ENCODE peak calls at places on chromosomes 3 and 15, in nine cellular contexts. One of them, this sample, is unnamed.

GRCh38 chr3:5758699-5759098 is 571.2 kb downstream of the EDEM1 start:
- DNase-seq in small intestine: no peak
- DNase-seq in coronary artery: no peak
- DNase-seq in fibroblast of the aortic adventitia: no peak
- DNase-seq in neuronal stem cell: no peak
- DNase-seq in cardiac muscle cell: no peak
- DNase-seq in transverse colon: no peak
- DNase-seq in spleen: no peak
- DNase-seq in astrocyte of the spinal cord: no peak
- DNase-seq in this sample: no peak

GRCh38 chr3:134029256-134029733 is 430 bp downstream of the SLCO2A1 start:
- DNase-seq in small intestine: peak; percentile 47
- DNase-seq in coronary artery: no peak
- DNase-seq in fibroblast of the aortic adventitia: peak; percentile 20
- DNase-seq in neuronal stem cell: no peak
- DNase-seq in cardiac muscle cell: peak; percentile 39
- DNase-seq in transverse colon: no peak
- DNase-seq in spleen: no peak
- DNase-seq in astrocyte of the spinal cord: peak; percentile 38
- DNase-seq in this sample: peak; percentile 36

GRCh38 chr3:36647423-36647853 is 116.9 kb downstream of the DCLK3 start:
- DNase-seq in small intestine: no peak
- DNase-seq in coronary artery: no peak
- DNase-seq in fibroblast of the aortic adventitia: peak; percentile 47
- DNase-seq in neuronal stem cell: no peak
- DNase-seq in cardiac muscle cell: peak; percentile 18
- DNase-seq in transverse colon: no peak
- DNase-seq in spleen: no peak
- DNase-seq in astrocyte of the spinal cord: peak; percentile 39
- DNase-seq in this sample: peak; percentile 32

GRCh38 chr3:72384602-72385001 is 463.6 kb downstream of the SHQ1 start:
- DNase-seq in small intestine: no peak
- DNase-seq in coronary artery: no peak
- DNase-seq in fibroblast of the aortic adventitia: no peak
- DNase-seq in neuronal stem cell: no peak
- DNase-seq in cardiac muscle cell: no peak
- DNase-seq in transverse colon: no peak
- DNase-seq in spleen: no peak
- DNase-seq in astrocyte of the spinal cord: no peak
- DNase-seq in this sample: peak; percentile 23

GRCh38 chr3:120471643-120472042 is 20.9 kb upstream of the FSTL1 start:
- DNase-seq in small intestine: no peak
- DNase-seq in coronary artery: peak; percentile 12
- DNase-seq in fibroblast of the aortic adventitia: peak; percentile 67
- DNase-seq in neuronal stem cell: no peak
- DNase-seq in cardiac muscle cell: peak; percentile 62
- DNase-seq in transverse colon: no peak
- DNase-seq in spleen: no peak
- DNase-seq in astrocyte of the spinal cord: peak; percentile 70
- DNase-seq in this sample: peak; percentile 30

GRCh38 chr3:16127257-16127656 is 47.2 kb upstream of the GALNT15 start:
- DNase-seq in small intestine: no peak
- DNase-seq in coronary artery: no peak
- DNase-seq in fibroblast of the aortic adventitia: no peak
- DNase-seq in neuronal stem cell: no peak
- DNase-seq in cardiac muscle cell: no peak
- DNase-seq in transverse colon: no peak
- DNase-seq in spleen: no peak
- DNase-seq in astrocyte of the spinal cord: no peak
- DNase-seq in this sample: no peak

GRCh38 chr3:197333901-197334639 is 35.7 kb upstream of the DLG1 start:
- DNase-seq in small intestine: no peak
- DNase-seq in coronary artery: no peak
- DNase-seq in fibroblast of the aortic adventitia: no peak
- DNase-seq in neuronal stem cell: no peak
- DNase-seq in cardiac muscle cell: no peak
- DNase-seq in transverse colon: no peak
- DNase-seq in spleen: no peak
- DNase-seq in astrocyte of the spinal cord: no peak
- DNase-seq in this sample: no peak

GRCh38 chr3:183306798-183307671 is 54.0 kb downstream of the B3GNT5 start:
- DNase-seq in small intestine: peak; percentile 99
- DNase-seq in coronary artery: no peak
- DNase-seq in fibroblast of the aortic adventitia: peak; percentile 59
- DNase-seq in neuronal stem cell: no peak
- DNase-seq in cardiac muscle cell: peak; percentile 70
- DNase-seq in transverse colon: peak; percentile 91
- DNase-seq in spleen: peak; percentile 89
- DNase-seq in astrocyte of the spinal cord: peak; percentile 85
- DNase-seq in this sample: peak; percentile 82

GRCh38 chr3:36729204-36730056 is 34.9 kb downstream of the DCLK3 start:
- DNase-seq in small intestine: peak; percentile 68
- DNase-seq in coronary artery: no peak
- DNase-seq in fibroblast of the aortic adventitia: peak; percentile 83
- DNase-seq in neuronal stem cell: peak; percentile 53
- DNase-seq in cardiac muscle cell: peak; percentile 73
- DNase-seq in transverse colon: no peak
- DNase-seq in spleen: no peak
- DNase-seq in astrocyte of the spinal cord: peak; percentile 66
- DNase-seq in this sample: peak; percentile 75

GRCh38 chr3:57230006-57230405 is 2.5 kb downstream of the APPL1 start:
- DNase-seq in small intestine: no peak
- DNase-seq in coronary artery: no peak
- DNase-seq in fibroblast of the aortic adventitia: no peak
- DNase-seq in neuronal stem cell: no peak
- DNase-seq in cardiac muscle cell: no peak
- DNase-seq in transverse colon: no peak
- DNase-seq in spleen: no peak
- DNase-seq in astrocyte of the spinal cord: no peak
- DNase-seq in this sample: no peak

GRCh38 chr3:10437272-10437994 is 68.0 kb downstream of the ATP2B2 start:
- DNase-seq in small intestine: peak; percentile 2
- DNase-seq in coronary artery: no peak
- DNase-seq in fibroblast of the aortic adventitia: peak; percentile 13
- DNase-seq in neuronal stem cell: no peak
- DNase-seq in cardiac muscle cell: peak; percentile 7
- DNase-seq in transverse colon: no peak
- DNase-seq in spleen: peak; percentile 82
- DNase-seq in astrocyte of the spinal cord: peak; percentile 73
- DNase-seq in this sample: peak; percentile 53

GRCh38 chr3:195855471-195856409 is 44.0 kb upstream of the MUC4 start:
- DNase-seq in small intestine: peak; percentile 39
- DNase-seq in coronary artery: no peak
- DNase-seq in fibroblast of the aortic adventitia: no peak
- DNase-seq in neuronal stem cell: no peak
- DNase-seq in cardiac muscle cell: no peak
- DNase-seq in transverse colon: no peak
- DNase-seq in spleen: no peak
- DNase-seq in astrocyte of the spinal cord: no peak
- DNase-seq in this sample: no peak

GRCh38 chr15:80710635-80711553 is 15.8 kb downstream of the ABHD17C start:
- DNase-seq in small intestine: no peak
- DNase-seq in coronary artery: no peak
- DNase-seq in fibroblast of the aortic adventitia: no peak
- DNase-seq in neuronal stem cell: no peak
- DNase-seq in cardiac muscle cell: no peak
- DNase-seq in transverse colon: no peak
- DNase-seq in spleen: no peak
- DNase-seq in astrocyte of the spinal cord: peak; percentile 13
- DNase-seq in this sample: no peak

GRCh38 chr3:81760215-81760614 is 1.2 kb downstream of the GBE1 start:
- DNase-seq in small intestine: peak; percentile 5
- DNase-seq in coronary artery: no peak
- DNase-seq in fibroblast of the aortic adventitia: peak; percentile 38
- DNase-seq in neuronal stem cell: no peak
- DNase-seq in cardiac muscle cell: no peak
- DNase-seq in transverse colon: no peak
- DNase-seq in spleen: no peak
- DNase-seq in astrocyte of the spinal cord: no peak
- DNase-seq in this sample: no peak
- H3K4me3 ChIP-seq in small intestine: no peak overlapping the region
- H3K4me3 ChIP-seq in coronary artery: peak overlapping the region; percentile 82
- H3K4me3 ChIP-seq in fibroblast of the aortic adventitia: peak overlapping the region; percentile 79
- H3K4me3 ChIP-seq in neuronal stem cell: no peak overlapping the region
- H3K4me3 ChIP-seq in cardiac muscle cell: peak overlapping the region; percentile 47
- H3K4me3 ChIP-seq in transverse colon: peak overlapping the region; percentile 68
- H3K4me3 ChIP-seq in spleen: peak overlapping the region; percentile 55
- H3K4me3 ChIP-seq in astrocyte of the spinal cord: peak overlapping the region; percentile 54
- H3K4me3 ChIP-seq in this sample: peak overlapping the region; percentile 61

GRCh38 chr3:144107923-144108322 is 136.3 kb downstream of the DIPK2A start:
- DNase-seq in small intestine: no peak
- DNase-seq in coronary artery: no peak
- DNase-seq in fibroblast of the aortic adventitia: no peak
- DNase-seq in neuronal stem cell: no peak
- DNase-seq in cardiac muscle cell: no peak
- DNase-seq in transverse colon: no peak
- DNase-seq in spleen: no peak
- DNase-seq in astrocyte of the spinal cord: no peak
- DNase-seq in this sample: no peak

GRCh38 chr3:144105542-144105941 is 133.9 kb downstream of the DIPK2A start:
- DNase-seq in small intestine: peak; percentile 3
- DNase-seq in coronary artery: no peak
- DNase-seq in fibroblast of the aortic adventitia: no peak
- DNase-seq in neuronal stem cell: no peak
- DNase-seq in cardiac muscle cell: no peak
- DNase-seq in transverse colon: no peak
- DNase-seq in spleen: no peak
- DNase-seq in astrocyte of the spinal cord: no peak
- DNase-seq in this sample: no peak

GRCh38 chr3:144104146-144104545 is 132.5 kb downstream of the DIPK2A start:
- DNase-seq in small intestine: no peak
- DNase-seq in coronary artery: no peak
- DNase-seq in fibroblast of the aortic adventitia: no peak
- DNase-seq in neuronal stem cell: peak; percentile 66
- DNase-seq in cardiac muscle cell: no peak
- DNase-seq in transverse colon: no peak
- DNase-seq in spleen: no peak
- DNase-seq in astrocyte of the spinal cord: no peak
- DNase-seq in this sample: no peak

GRCh38 chr3:144104679-144105078 is 133.1 kb downstream of the DIPK2A start:
- DNase-seq in small intestine: no peak
- DNase-seq in coronary artery: no peak
- DNase-seq in fibroblast of the aortic adventitia: no peak
- DNase-seq in neuronal stem cell: no peak
- DNase-seq in cardiac muscle cell: no peak
- DNase-seq in transverse colon: no peak
- DNase-seq in spleen: no peak
- DNase-seq in astrocyte of the spinal cord: no peak
- DNase-seq in this sample: no peak

GRCh38 chr3:144106970-144107369 is 135.3 kb downstream of the DIPK2A start:
- DNase-seq in small intestine: no peak
- DNase-seq in coronary artery: no peak
- DNase-seq in fibroblast of the aortic adventitia: peak; percentile 19
- DNase-seq in neuronal stem cell: no peak
- DNase-seq in cardiac muscle cell: peak; percentile 11
- DNase-seq in transverse colon: no peak
- DNase-seq in spleen: no peak
- DNase-seq in astrocyte of the spinal cord: no peak
- DNase-seq in this sample: no peak
- H3K4me3 ChIP-seq in small intestine: no peak overlapping the region
- H3K4me3 ChIP-seq in coronary artery: no peak overlapping the region
- H3K4me3 ChIP-seq in fibroblast of the aortic adventitia: no peak overlapping the region
- H3K4me3 ChIP-seq in neuronal stem cell: no peak overlapping the region
- H3K4me3 ChIP-seq in cardiac muscle cell: no peak overlapping the region
- H3K4me3 ChIP-seq in transverse colon: no peak overlapping the region
- H3K4me3 ChIP-seq in spleen: no peak overlapping the region
- H3K4me3 ChIP-seq in astrocyte of the spinal cord: no peak overlapping the region
- H3K4me3 ChIP-seq in this sample: no peak overlapping the region

DNA sequence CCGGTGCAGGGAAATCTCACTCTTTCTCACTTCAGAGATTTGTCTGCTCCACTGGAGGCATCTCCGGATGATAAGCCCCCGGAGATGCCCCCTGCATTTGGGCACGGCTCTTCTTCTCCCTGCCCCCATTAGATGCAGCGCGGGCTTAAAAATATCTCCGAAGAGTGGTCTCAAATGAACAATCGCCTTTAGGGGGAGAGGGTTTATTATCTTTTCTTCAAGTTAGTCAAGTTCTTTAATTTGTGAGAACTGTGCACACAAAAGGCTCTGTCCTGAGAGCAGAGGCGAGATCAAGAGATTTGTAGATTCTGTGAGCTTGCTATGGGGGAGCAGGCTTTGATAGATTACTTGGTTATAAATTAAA is 645 bp upstream of the PRTG start:
- DNase-seq in small intestine: no peak
- DNase-seq in coronary artery: no peak
- DNase-seq in fibroblast of the aortic adventitia: no peak
- DNase-seq in neuronal stem cell: no peak
- DNase-seq in cardiac muscle cell: no peak
- DNase-seq in transverse colon: no peak
- DNase-seq in spleen: no peak
- DNase-seq in astrocyte of the spinal cord: peak; percentile 10
- DNase-seq in this sample: no peak
- H3K4me3 ChIP-seq in small intestine: no peak overlapping the region
- H3K4me3 ChIP-seq in coronary artery: peak overlapping the region; percentile 93
- H3K4me3 ChIP-seq in fibroblast of the aortic adventitia: peak overlapping the region; percentile 77
- H3K4me3 ChIP-seq in neuronal stem cell: peak overlapping the region; percentile 59
- H3K4me3 ChIP-seq in cardiac muscle cell: peak overlapping the region; percentile 99
- H3K4me3 ChIP-seq in transverse colon: peak overlapping the region; percentile 82
- H3K4me3 ChIP-seq in spleen: peak overlapping the region; percentile 65
- H3K4me3 ChIP-seq in astrocyte of the spinal cord: peak overlapping the region; percentile 59
- H3K4me3 ChIP-seq in this sample: peak overlapping the region; percentile 67

DNA sequence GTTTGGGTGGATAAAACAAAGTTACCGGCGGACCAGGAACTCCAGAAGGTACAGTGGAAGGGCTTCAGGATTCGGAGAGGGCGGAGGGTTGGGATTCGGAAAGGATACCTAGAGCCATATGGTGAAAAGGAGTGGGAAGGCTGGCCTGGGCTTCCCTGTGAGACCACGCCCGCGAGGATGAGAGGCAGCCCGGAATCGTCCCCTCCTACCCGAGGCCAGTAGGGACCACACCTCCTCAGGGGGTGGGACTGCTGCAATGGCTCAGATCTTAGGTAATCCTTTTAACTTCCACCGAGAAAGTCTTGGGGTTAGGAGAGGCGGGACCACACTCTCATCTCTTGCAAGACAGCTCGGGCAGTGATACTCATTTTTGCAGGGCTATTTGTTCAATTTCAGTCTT is 511.3 kb downstream of the OCA2 start:
- DNase-seq in small intestine: no peak
- DNase-seq in coronary artery: no peak
- DNase-seq in fibroblast of the aortic adventitia: no peak
- DNase-seq in neuronal stem cell: peak; percentile 30
- DNase-seq in cardiac muscle cell: no peak
- DNase-seq in transverse colon: no peak
- DNase-seq in spleen: no peak
- DNase-seq in astrocyte of the spinal cord: no peak
- DNase-seq in this sample: no peak
- H3K4me3 ChIP-seq in small intestine: no peak overlapping the region
- H3K4me3 ChIP-seq in coronary artery: no peak overlapping the region
- H3K4me3 ChIP-seq in fibroblast of the aortic adventitia: no peak overlapping the region
- H3K4me3 ChIP-seq in neuronal stem cell: no peak overlapping the region
- H3K4me3 ChIP-seq in cardiac muscle cell: no peak overlapping the region
- H3K4me3 ChIP-seq in transverse colon: no peak overlapping the region
- H3K4me3 ChIP-seq in spleen: no peak overlapping the region
- H3K4me3 ChIP-seq in astrocyte of the spinal cord: no peak overlapping the region
- H3K4me3 ChIP-seq in this sample: no peak overlapping the region